ENCODE peak calls at places on chromosomes 2 and 18, in ten cellular contexts. X, H, A, G, T, O, M, W, R and V are unnamed samples.

GRCh38 chr18:6056171-6056932 is 161.0 kb upstream of the TMEM200C start:
- DNase-seq in X (no peak), H (peak; percentile 73), A (peak; percentile 67), G (no peak), T (no peak), O (no peak), M (no peak), W (no peak), R (peak; percentile 10), V (no peak)

GRCh38 chr2:105796131-105796638 is 51.5 kb downstream of the NCK2 start:
- DNase-seq in X (peak; percentile 31), H (no peak), A (no peak), G (no peak), T (no peak), O (no peak), M (no peak), W (no peak), R (no peak), V (no peak)

GRCh38 chr2:61044596-61044995 is 21.1 kb upstream of the SANBR start:
- DNase-seq in X (no peak), H (no peak), A (no peak), G (no peak), T (no peak), O (no peak), M (no peak), W (no peak), R (no peak), V (no peak)

GRCh38 chr18:159037-159652 is 788 bp downstream of the USP14 start:
- DNase-seq in X (no peak), H (peak; percentile 23), A (no peak), G (no peak), T (no peak), O (no peak), M (no peak), W (no peak), R (peak; percentile 11), V (peak; percentile 30)

GRCh38 chr2:147348886-147349285 is 495.9 kb upstream of the ACVR2A start:
- DNase-seq in X (no peak), H (no peak), A (no peak), G (no peak), T (no peak), O (no peak), M (no peak), W (no peak), R (no peak), V (no peak)

GRCh38 chr2:229443869-229444268 is 172.8 kb upstream of the PID1 start:
- DNase-seq in X (no peak), H (no peak), A (no peak), G (no peak), T (no peak), O (no peak), M (no peak), W (no peak), R (no peak), V (no peak)

GRCh38 chr2:150832686-150833085 is 345.2 kb upstream of the RND3 start:
- DNase-seq in X (no peak), H (peak; percentile 6), A (no peak), G (no peak), T (peak; percentile 51), O (no peak), M (no peak), W (no peak), R (no peak), V (no peak)

GRCh38 chr2:178069551-178069950 is 3.0 kb downstream of the PDE11A start:
- DNase-seq in X (no peak), H (peak; percentile 21), A (no peak), G (no peak), T (no peak), O (no peak), M (no peak), W (no peak), R (no peak), V (no peak)

GRCh38 chr2:190973726-190974628 is 40.0 kb downstream of the STAT1 start:
- DNase-seq in X (no peak), H (no peak), A (no peak), G (no peak), T (no peak), O (no peak), M (no peak), W (no peak), R (no peak), V (no peak)

GRCh38 chr2:215847718-215848117 is 165.6 kb downstream of the MREG start:
- DNase-seq in X (no peak), H (no peak), A (no peak), G (no peak), T (no peak), O (no peak), M (no peak), W (no peak), R (no peak), V (peak; percentile 52)

GRCh38 chr2:26816893-26817292 is 31.0 kb downstream of the CENPA start:
- DNase-seq in X (no peak), H (no peak), A (peak; percentile 11), G (no peak), T (no peak), O (no peak), M (no peak), W (no peak), R (peak; percentile 21), V (peak; percentile 6)

GRCh38 chr2:119753041-119753929 is 6.4 kb upstream of the PTPN4 start:
- DNase-seq in X (no peak), H (peak; percentile 45), A (peak; percentile 46), G (peak; percentile 27), T (no peak), O (no peak), M (no peak), W (peak; percentile 4), R (peak; percentile 55), V (peak; percentile 49)

GRCh38 chr18:74261053-74261452 is 30.7 kb downstream of the CYB5A start:
- DNase-seq in X (no peak), H (no peak), A (no peak), G (no peak), T (no peak), O (no peak), M (no peak), W (no peak), R (no peak), V (no peak)

GRCh38 chr2:111617299-111617803 is 266.6 kb downstream of the ANAPC1 start:
- DNase-seq in X (no peak), H (peak; percentile 61), A (no peak), G (no peak), T (no peak), O (no peak), M (no peak), W (no peak), R (no peak), V (peak; percentile 47)

GRCh38 chr2:219947575-219947974 is 320.1 kb downstream of the SLC4A3 start:
- DNase-seq in X (no peak), H (peak; percentile 59), A (no peak), G (no peak), T (no peak), O (no peak), M (no peak), W (no peak), R (no peak), V (no peak)

GRCh38 chr2:10080536-10081304 is 509 bp upstream of the CYS1 start:
- DNase-seq in X (no peak), H (no peak), A (peak; percentile 35), G (no peak), T (no peak), O (no peak), M (no peak), W (no peak), R (no peak), V (no peak)

GRCh38 chr2:160028431-160029269 is 33.8 kb downstream of the PLA2R1 start:
- DNase-seq in X (no peak), H (peak; percentile 35), A (no peak), G (no peak), T (no peak), O (no peak), M (no peak), W (no peak), R (no peak), V (no peak)

GRCh38 chr2:15834381-15835031 is 105.8 kb upstream of the MYCN start:
- DNase-seq in X (no peak), H (no peak), A (no peak), G (no peak), T (no peak), O (no peak), M (no peak), W (no peak), R (no peak), V (no peak)